ENCODE peak calls at places on chromosomes 3 and 15, in four cellular contexts. J is IMR-90, M is A549, K is A673. X is an unnamed sample.

GRCh38 chr3:13564751-13565560 is 16.0 kb downstream of the FBLN2 start:
- DNase-seq in K (no peak), J (no peak), M (no peak), X (no peak)

GRCh38 chr3:171792549-171792948 is 17.7 kb downstream of the PLD1 start:
- DNase-seq in K (no peak), J (no peak), M (no peak), X (no peak)

GRCh38 chr3:123871946-123872345 is 12.2 kb downstream of the MYLK start:
- DNase-seq in K (peak; percentile 45), J (peak; percentile 23), M (no peak), X (peak; percentile 33)

GRCh38 chr15:40843183-40843884 is 514 bp upstream of the SPINT1 start:
- DNase-seq in J (no peak), K (no peak), M (no peak), X (no peak)

GRCh38 chr3:123832712-123833397 is 51.3 kb downstream of the MYLK start:
- DNase-seq in J (no peak), K (no peak), M (no peak), X (no peak)

GRCh38 chr3:162684260-162684659 is 1187.7 kb downstream of the OTOL1 start:
- DNase-seq in J (no peak), M (no peak), K (no peak), X (no peak)

GRCh38 chr3:169028716-169029115 is 634.8 kb downstream of the MECOM start:
- DNase-seq in M (no peak), K (no peak), J (no peak), X (no peak)

GRCh38 chr3:88031543-88032148 is 27.2 kb downstream of the CGGBP1 start:
- DNase-seq in J (peak; percentile 27), M (no peak), K (peak; percentile 24), X (no peak)

GRCh38 chr3:50170689-50171088 is 15.6 kb downstream of the SEMA3F start:
- DNase-seq in M (peak; percentile 61), K (no peak), J (peak; percentile 90), X (no peak)

GRCh38 chr3:15636028-15636709 is 34.6 kb downstream of the BTD start:
- DNase-seq in K (peak; percentile 49), J (peak; percentile 96), M (peak; percentile 78), X (peak; percentile 75)

GRCh38 chr3:157816296-157816695 is 289.9 kb downstream of the SHOX2 start:
- DNase-seq in J (no peak), K (no peak), M (no peak), X (no peak)

GRCh38 chr3:171772427-171773056 is 37.7 kb downstream of the PLD1 start:
- DNase-seq in J (peak; percentile 76), K (peak; percentile 80), M (peak; percentile 55), X (peak; percentile 62)

GRCh38 chr3:52397676-52398399 is 47.1 kb downstream of the SEMA3G start:
- DNase-seq in M (no peak), K (no peak), J (no peak), X (no peak)

GRCh38 chr3:5431811-5432378 is 244.4 kb downstream of the EDEM1 start:
- DNase-seq in K (no peak), M (no peak), J (no peak), X (no peak)

GRCh38 chr15:74505837-74506514 is 35.0 kb upstream of the ARID3B start:
- DNase-seq in K (no peak), M (no peak), J (peak; percentile 54), X (no peak)

GRCh38 chr3:151085889-151086483 is 522 bp downstream of the MED12L start:
- DNase-seq in M (peak; percentile 30), J (no peak), K (no peak), X (no peak)

GRCh38 chr15:63277044-63277892 is at the start of gene APH1B:
- DNase-seq in M (peak; percentile 83), K (peak; percentile 83), J (peak; percentile 48), X (peak; percentile 32)

GRCh38 chr15:52180196-52180835 is 10.9 kb downstream of the GNB5 start:
- DNase-seq in K (no peak), M (no peak), J (no peak), X (no peak)

GRCh38 chr15:52252781-52253180 is 42.8 kb downstream of the MYO5C start:
- DNase-seq in J (peak; percentile 96), K (peak; percentile 38), M (peak; percentile 91), X (peak; percentile 78)

GRCh38 chr3:184766555-184767261 is 45.3 kb upstream of the VPS8 start:
- DNase-seq in J (peak; percentile 76), M (peak; percentile 48), K (peak; percentile 25), X (no peak)

GRCh38 chr15:39583586-39584265 is 2.8 kb downstream of the THBS1 start:
- DNase-seq in M (peak; percentile 33), J (peak; percentile 73), K (peak; percentile 45), X (no peak)

GRCh38 chr3:182243625-182244024 is 531.9 kb downstream of the SOX2 start:
- DNase-seq in K (no peak), J (no peak), M (no peak), X (no peak)

GRCh38 chr3:155640098-155640497 is 104.8 kb downstream of the PLCH1 start:
- DNase-seq in K (no peak), M (no peak), J (no peak), X (no peak)

GRCh38 chr15:58521293-58521991 is 89.7 kb downstream of the LIPC start:
- DNase-seq in M (peak; percentile 66), J (peak; percentile 84), K (peak; percentile 76), X (no peak)

GRCh38 chr3:102483556-102483955 is 48.7 kb downstream of the ZPLD1 start:
- DNase-seq in J (no peak), M (no peak), K (no peak), X (no peak)

GRCh38 chr15:30923429-30923828 is 19.7 kb downstream of the FAN1 start:
- DNase-seq in M (no peak), J (no peak), K (no peak), X (no peak)

GRCh38 chr3:121431717-121432517 is 113.9 kb downstream of the POLQ start:
- DNase-seq in M (no peak), K (no peak), J (peak; percentile 59), X (peak; percentile 54)

GRCh38 chr3:113623324-113623723 is 73.1 kb downstream of the USF3 start:
- DNase-seq in J (no peak), M (peak; percentile 18), K (no peak), X (no peak)

GRCh38 chr15:62739082-62739481 is 303.5 kb upstream of the TPM1 start:
- DNase-seq in J (peak; percentile 88), K (no peak), M (peak; percentile 51), X (peak; percentile 26)

GRCh38 chr3:19961960-19962359 is 15.1 kb downstream of the RAB5A start:
- DNase-seq in M (no peak), K (no peak), J (no peak), X (no peak)

GRCh38 chr3:29255854-29256696 is 24.8 kb upstream of the RBMS3 start:
- DNase-seq in J (peak; percentile 76), K (no peak), M (no peak), X (no peak)

GRCh38 chr3:51873876-51874275 is 1.5 kb downstream of the IQCF5 start:
- DNase-seq in J (no peak), M (no peak), K (no peak), X (no peak)

GRCh38 chr3:38127611-38128302 is 9.2 kb downstream of the ACAA1 start:
- DNase-seq in M (no peak), K (no peak), J (no peak), X (no peak)

DNA sequence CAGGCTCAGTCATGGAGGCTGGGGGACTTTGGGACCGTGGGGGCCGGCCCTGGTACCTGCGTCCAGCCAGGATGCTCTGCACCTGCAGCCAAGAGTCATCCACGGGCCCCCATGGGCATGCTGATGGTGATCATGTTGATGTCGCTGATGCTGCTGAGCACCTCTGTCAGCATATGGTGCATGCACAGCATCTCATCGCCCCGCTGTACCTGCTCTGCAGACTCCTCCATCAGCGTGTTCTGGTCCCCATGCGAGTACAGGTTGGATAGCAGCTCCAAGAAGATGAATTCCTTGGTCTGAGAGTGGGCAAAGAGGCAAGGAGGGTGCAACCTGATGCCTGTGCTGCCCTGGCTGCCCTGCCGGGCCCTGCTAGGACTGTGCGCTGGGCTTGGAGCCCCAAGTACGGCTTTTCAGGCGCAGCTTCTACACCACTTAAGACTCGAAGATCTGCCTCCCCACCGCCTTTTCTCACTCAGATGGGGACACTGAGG is 7.2 kb downstream of the RPS17 start:
- DNase-seq in J (no peak), K (no peak), M (no peak), X (no peak)
- TF ChIP-seq CTCF in J (no peak), K (no peak), M (no peak), X (no peak)

GRCh38 chr3:100760377-100760776 is 51.1 kb downstream of the TFG start:
- DNase-seq in J (no peak), M (no peak), K (no peak), X (no peak)
- H3K4me3 ChIP-seq in J (no peak overlapping the region), M (no peak overlapping the region), K (no peak overlapping the region), X (no peak overlapping the region)

GRCh38 chr3:72263223-72264015 is 478.5 kb upstream of the PROK2 start:
- DNase-seq in M (no peak), J (no peak), K (no peak), X (no peak)

GRCh38 chr3:72265661-72266370 is 480.9 kb upstream of the PROK2 start:
- DNase-seq in M (no peak), K (no peak), J (no peak), X (no peak)

GRCh38 chr3:72262707-72263106 is 477.8 kb upstream of the PROK2 start:
- DNase-seq in K (no peak), M (no peak), J (no peak), X (no peak)

GRCh38 chr3:72261566-72262564 is 476.9 kb upstream of the PROK2 start:
- DNase-seq in J (no peak), M (no peak), K (no peak), X (no peak)

DNA sequence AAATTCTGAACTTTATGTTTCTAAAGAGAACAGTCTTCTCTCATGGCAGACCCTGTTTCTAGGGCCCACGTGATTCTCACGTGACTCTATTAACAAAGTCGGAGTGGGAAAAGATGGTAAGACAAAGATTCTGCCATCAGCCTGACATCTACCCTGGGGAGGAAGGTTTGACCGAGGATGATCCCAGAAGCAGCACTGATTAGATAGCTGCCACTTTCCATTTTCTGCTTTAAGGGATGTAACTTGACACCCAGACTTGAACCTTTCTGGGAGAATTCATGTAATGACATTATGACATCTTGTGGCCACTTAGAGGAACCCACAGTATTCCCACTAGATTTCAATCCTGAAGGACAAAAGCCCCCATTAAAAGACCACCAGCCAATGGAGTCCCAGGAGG is 480.3 kb upstream of the PROK2 start:
- DNase-seq in K (peak; percentile 22), M (no peak), J (no peak), X (no peak)
- TF ChIP-seq CTCF in K (peak; percentile 43), M (peak; percentile 13), J (peak; percentile 26), X (peak; percentile 29)

DNA sequence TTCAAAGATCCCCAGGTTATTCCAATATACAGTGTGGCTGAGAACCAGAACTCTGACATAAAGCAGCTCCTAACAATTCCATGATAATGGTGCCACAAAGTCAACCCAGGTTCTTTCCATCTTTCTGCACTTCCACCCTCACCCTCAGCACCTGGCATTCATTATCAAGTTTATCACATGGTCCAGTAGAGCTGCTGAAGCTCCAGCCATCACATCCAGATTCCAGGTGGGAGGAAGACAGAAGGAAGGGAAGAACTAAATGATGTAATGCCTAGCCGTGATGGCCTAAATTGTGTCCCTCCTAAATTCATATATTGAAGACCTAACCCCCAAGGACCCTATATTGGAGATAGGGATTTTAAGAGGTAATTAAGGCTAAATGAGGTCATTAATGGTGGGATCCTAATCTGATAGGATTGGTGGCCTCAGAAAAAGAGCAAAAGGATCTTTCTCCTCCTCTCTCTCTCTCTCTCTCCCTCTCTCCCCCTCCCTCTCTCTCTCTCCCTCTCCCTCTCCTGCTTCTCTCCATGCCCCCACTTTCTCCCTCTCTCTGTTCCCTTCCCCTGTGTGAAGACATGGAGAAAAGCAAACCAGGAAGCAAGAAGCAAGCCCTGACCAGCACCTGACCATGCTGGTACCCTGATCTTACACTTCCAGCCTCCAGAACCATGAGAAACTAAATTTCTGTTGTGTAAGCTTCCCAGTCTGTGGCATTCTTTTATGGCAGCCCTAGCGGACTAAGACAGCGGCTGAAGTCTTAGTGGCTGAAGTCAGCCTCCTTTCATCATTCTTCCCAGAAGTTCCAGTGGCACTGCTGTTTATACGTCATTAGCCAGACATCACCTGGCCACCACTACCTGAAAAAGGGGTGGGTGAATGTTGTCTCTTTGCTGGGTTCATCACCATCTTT is 369.7 kb upstream of the PROK2 start:
- DNase-seq in K (no peak), M (no peak), J (peak; percentile 11), X (no peak)
- H3K4me3 ChIP-seq in K (no peak overlapping the region), M (no peak overlapping the region), J (no peak overlapping the region), X (no peak overlapping the region)